ENCODE peak calls at places on chromosomes 11 and 22, in six cellular contexts. One of them, this sample, is unnamed.
A peak's percentile ranks its signal among the peaks of the same experiment; 100 is the strongest.

GRCh38 chr11:116918925-116919653 is 81.7 kb upstream of the APOA1 start:
- DNase-seq in activated T-helper 1 cell treated with Interleukin-2 at 50 U/mL for 16 hours: no peak
- DNase-seq in GM20000: no peak
- DNase-seq in mucosa of gallbladder: no peak
- DNase-seq in fibroblast of lung: no peak
- DNase-seq in aorta: no peak
- DNase-seq in this sample: no peak

GRCh38 chr22:27801616-27802388 is at the start of gene MN1:
- DNase-seq in activated T-helper 1 cell treated with Interleukin-2 at 50 U/mL for 16 hours: no peak
- DNase-seq in GM20000: peak; percentile 68
- DNase-seq in mucosa of gallbladder: peak; percentile 56
- DNase-seq in fibroblast of lung: peak; percentile 42
- DNase-seq in aorta: peak; percentile 64
- DNase-seq in this sample: peak; percentile 18

GRCh38 chr11:45455536-45455935 is 169.4 kb upstream of the SYT13 start:
- DNase-seq in activated T-helper 1 cell treated with Interleukin-2 at 50 U/mL for 16 hours: no peak
- DNase-seq in GM20000: no peak
- DNase-seq in mucosa of gallbladder: no peak
- DNase-seq in fibroblast of lung: peak; percentile 41
- DNase-seq in aorta: no peak
- DNase-seq in this sample: no peak

GRCh38 chr22:36201630-36202312 is at the start of gene APOL4:
- DNase-seq in activated T-helper 1 cell treated with Interleukin-2 at 50 U/mL for 16 hours: no peak
- DNase-seq in GM20000: no peak
- DNase-seq in mucosa of gallbladder: peak; percentile 64
- DNase-seq in fibroblast of lung: peak; percentile 52
- DNase-seq in aorta: peak; percentile 73
- DNase-seq in this sample: no peak

GRCh38 chr11:2208691-2209369 is 37.2 kb upstream of the TH start:
- DNase-seq in activated T-helper 1 cell treated with Interleukin-2 at 50 U/mL for 16 hours: no peak
- DNase-seq in GM20000: no peak
- DNase-seq in mucosa of gallbladder: peak; percentile 19
- DNase-seq in fibroblast of lung: no peak
- DNase-seq in aorta: no peak
- DNase-seq in this sample: no peak

GRCh38 chr11:118012083-118012669 is 26.0 kb downstream of the IL10RA start:
- DNase-seq in activated T-helper 1 cell treated with Interleukin-2 at 50 U/mL for 16 hours: no peak
- DNase-seq in GM20000: no peak
- DNase-seq in mucosa of gallbladder: no peak
- DNase-seq in fibroblast of lung: no peak
- DNase-seq in aorta: peak; percentile 68
- DNase-seq in this sample: peak; percentile 68

GRCh38 chr11:70481625-70482528 is 83.5 kb downstream of the CTTN start:
- DNase-seq in activated T-helper 1 cell treated with Interleukin-2 at 50 U/mL for 16 hours: no peak
- DNase-seq in GM20000: no peak
- DNase-seq in mucosa of gallbladder: peak; percentile 25
- DNase-seq in fibroblast of lung: peak; percentile 80
- DNase-seq in aorta: peak; percentile 52
- DNase-seq in this sample: no peak

GRCh38 chr22:44057411-44057987 is 33.4 kb downstream of the PARVB start:
- DNase-seq in activated T-helper 1 cell treated with Interleukin-2 at 50 U/mL for 16 hours: no peak
- DNase-seq in GM20000: no peak
- DNase-seq in mucosa of gallbladder: no peak
- DNase-seq in fibroblast of lung: peak; percentile 28
- DNase-seq in aorta: no peak
- DNase-seq in this sample: no peak

GRCh38 chr11:57425565-57426438 is 1.1 kb downstream of the SLC43A3 start:
- DNase-seq in activated T-helper 1 cell treated with Interleukin-2 at 50 U/mL for 16 hours: no peak
- DNase-seq in GM20000: no peak
- DNase-seq in mucosa of gallbladder: peak; percentile 77
- DNase-seq in fibroblast of lung: no peak
- DNase-seq in aorta: peak; percentile 79
- DNase-seq in this sample: peak; percentile 33

GRCh38 chr22:46545041-46545796 is 7.8 kb upstream of the CELSR1 start:
- DNase-seq in activated T-helper 1 cell treated with Interleukin-2 at 50 U/mL for 16 hours: no peak
- DNase-seq in GM20000: no peak
- DNase-seq in mucosa of gallbladder: no peak
- DNase-seq in fibroblast of lung: no peak
- DNase-seq in aorta: no peak
- DNase-seq in this sample: peak; percentile 59

GRCh38 chr11:43576834-43577521 is 103.6 kb upstream of the HSD17B12 start:
- DNase-seq in activated T-helper 1 cell treated with Interleukin-2 at 50 U/mL for 16 hours: no peak
- DNase-seq in GM20000: peak; percentile 66
- DNase-seq in mucosa of gallbladder: peak; percentile 25
- DNase-seq in fibroblast of lung: peak; percentile 55
- DNase-seq in aorta: peak; percentile 55
- DNase-seq in this sample: peak; percentile 27

GRCh38 chr22:25062378-25063095 is 110.0 kb downstream of the KIAA1671 start:
- DNase-seq in activated T-helper 1 cell treated with Interleukin-2 at 50 U/mL for 16 hours: peak; percentile 73
- DNase-seq in GM20000: no peak
- DNase-seq in mucosa of gallbladder: no peak
- DNase-seq in fibroblast of lung: no peak
- DNase-seq in aorta: peak; percentile 56
- DNase-seq in this sample: no peak

GRCh38 chr11:130181295-130182272 is 22.0 kb downstream of the ST14 start:
- DNase-seq in activated T-helper 1 cell treated with Interleukin-2 at 50 U/mL for 16 hours: no peak
- DNase-seq in GM20000: peak; percentile 45
- DNase-seq in mucosa of gallbladder: peak; percentile 70
- DNase-seq in fibroblast of lung: peak; percentile 74
- DNase-seq in aorta: no peak
- DNase-seq in this sample: peak; percentile 45

GRCh38 chr11:61384271-61385242 is 7.8 kb upstream of the TMEM216 start:
- DNase-seq in activated T-helper 1 cell treated with Interleukin-2 at 50 U/mL for 16 hours: no peak
- DNase-seq in GM20000: no peak
- DNase-seq in mucosa of gallbladder: no peak
- DNase-seq in fibroblast of lung: peak; percentile 48
- DNase-seq in aorta: no peak
- DNase-seq in this sample: no peak

GRCh38 chr22:42296381-42296853 is 26.0 kb upstream of the TCF20 start:
- DNase-seq in activated T-helper 1 cell treated with Interleukin-2 at 50 U/mL for 16 hours: no peak
- DNase-seq in GM20000: no peak
- DNase-seq in mucosa of gallbladder: no peak
- DNase-seq in fibroblast of lung: no peak
- DNase-seq in aorta: no peak
- DNase-seq in this sample: no peak

GRCh38 chr22:50082961-50083461 is 2.2 kb downstream of the MLC1 start:
- DNase-seq in activated T-helper 1 cell treated with Interleukin-2 at 50 U/mL for 16 hours: no peak
- DNase-seq in GM20000: no peak
- DNase-seq in mucosa of gallbladder: no peak
- DNase-seq in fibroblast of lung: no peak
- DNase-seq in aorta: no peak
- DNase-seq in this sample: no peak

GRCh38 chr11:103202048-103202651 is 92.9 kb downstream of the DYNC2H1 start:
- DNase-seq in activated T-helper 1 cell treated with Interleukin-2 at 50 U/mL for 16 hours: no peak
- DNase-seq in GM20000: no peak
- DNase-seq in mucosa of gallbladder: no peak
- DNase-seq in fibroblast of lung: peak; percentile 66
- DNase-seq in aorta: no peak
- DNase-seq in this sample: peak; percentile 14

GRCh38 chr11:33476945-33477584 is 219.9 kb downstream of the HIPK3 start:
- DNase-seq in activated T-helper 1 cell treated with Interleukin-2 at 50 U/mL for 16 hours: no peak
- DNase-seq in GM20000: no peak
- DNase-seq in mucosa of gallbladder: no peak
- DNase-seq in fibroblast of lung: peak; percentile 43
- DNase-seq in aorta: no peak
- DNase-seq in this sample: no peak

GRCh38 chr11:68960299-68961071 is 20.3 kb downstream of the MRGPRD start:
- DNase-seq in activated T-helper 1 cell treated with Interleukin-2 at 50 U/mL for 16 hours: no peak
- DNase-seq in GM20000: no peak
- DNase-seq in mucosa of gallbladder: no peak
- DNase-seq in fibroblast of lung: no peak
- DNase-seq in aorta: peak; percentile 34
- DNase-seq in this sample: no peak

GRCh38 chr11:44219830-44220778 is 89.8 kb downstream of the ALX4 start:
- DNase-seq in activated T-helper 1 cell treated with Interleukin-2 at 50 U/mL for 16 hours: no peak
- DNase-seq in GM20000: no peak
- DNase-seq in mucosa of gallbladder: no peak
- DNase-seq in fibroblast of lung: no peak
- DNase-seq in aorta: no peak
- DNase-seq in this sample: no peak

GRCh38 chr22:50396751-50397370 is 53.7 kb downstream of the PPP6R2 start:
- DNase-seq in activated T-helper 1 cell treated with Interleukin-2 at 50 U/mL for 16 hours: no peak
- DNase-seq in GM20000: no peak
- DNase-seq in mucosa of gallbladder: peak; percentile 45
- DNase-seq in fibroblast of lung: no peak
- DNase-seq in aorta: no peak
- DNase-seq in this sample: no peak

GRCh38 chr11:35235498-35235897 is 96.5 kb downstream of the CD44 start:
- DNase-seq in activated T-helper 1 cell treated with Interleukin-2 at 50 U/mL for 16 hours: no peak
- DNase-seq in GM20000: no peak
- DNase-seq in mucosa of gallbladder: no peak
- DNase-seq in fibroblast of lung: no peak
- DNase-seq in aorta: no peak
- DNase-seq in this sample: no peak

GRCh38 chr22:25372000-25372595 is 152.7 kb downstream of the CRYBB2 start:
- DNase-seq in activated T-helper 1 cell treated with Interleukin-2 at 50 U/mL for 16 hours: no peak
- DNase-seq in GM20000: no peak
- DNase-seq in mucosa of gallbladder: no peak
- DNase-seq in fibroblast of lung: no peak
- DNase-seq in aorta: no peak
- DNase-seq in this sample: no peak

GRCh38 chr11:100914415-100914814 is 215.2 kb downstream of the PGR start:
- DNase-seq in activated T-helper 1 cell treated with Interleukin-2 at 50 U/mL for 16 hours: no peak
- DNase-seq in GM20000: no peak
- DNase-seq in mucosa of gallbladder: no peak
- DNase-seq in fibroblast of lung: no peak
- DNase-seq in aorta: no peak
- DNase-seq in this sample: no peak

This sample was measured in GM12865.